ENCODE peak calls at places on chromosomes 6 and 20, in nine cellular contexts. S is activated gamma-delta T cell; C is GM13977; E is BE2C; X is NAMALWA; F is T-cell; H is stimulated activated CD4-positive, alpha-beta T cell treated with anti-CD3 and anti-CD28 coated beads, Interleukin-4, amount 100 ng/mL, for 24 hours; Y is SW480; Q is C1 segment of cervical spinal cord. U is an unnamed sample.

GRCh38 chr20:57093766-57094165 is 172.7 kb downstream of the BMP7 start:
- DNase-seq in X (no peak), S (no peak), F (no peak), Y (no peak), Q (no peak), E (no peak), C (no peak), H (no peak), U (no peak)

GRCh38 chr20:51616060-51616459 is 73.5 kb upstream of the NFATC2 start:
- DNase-seq in H (no peak), F (no peak), Q (no peak), Y (no peak), X (peak), E (no peak), C (no peak), S (no peak), U (no peak)

GRCh38 chr6:105346052-105346451 is 56.8 kb downstream of the PREP start:
- DNase-seq in C (no peak), H (no peak), Q (no peak), S (no peak), Y (peak), X (no peak), F (no peak), E (no peak), U (peak)

GRCh38 chr20:24960302-24960801 is 11.3 kb downstream of the CST7 start:
- DNase-seq in E (no peak), Q (no peak), X (no peak), S (no peak), C (no peak), Y (no peak), F (no peak), H (no peak), U (no peak)

GRCh38 chr6:122736606-122737005 is 42.9 kb upstream of the FABP7 start:
- DNase-seq in X (no peak), Y (no peak), H (no peak), F (no peak), E (no peak), C (no peak), S (no peak), Q (peak), U (no peak)

GRCh38 chr6:123240626-123241025 is 244.6 kb downstream of the CLVS2 start:
- DNase-seq in Y (no peak), H (no peak), E (no peak), C (no peak), S (no peak), Q (no peak), X (no peak), F (no peak), U (no peak)

GRCh38 chr6:95408111-95408510 is 169.2 kb upstream of the MANEA start:
- DNase-seq in C (no peak), X (no peak), E (no peak), Q (no peak), S (no peak), Y (no peak), F (no peak), H (no peak), U (no peak)

GRCh38 chr6:80607814-80608391 is 501.4 kb downstream of the BCKDHB start:
- DNase-seq in Q (peak), Y (no peak), E (no peak), X (no peak), F (no peak), C (no peak), H (no peak), S (no peak), U (no peak)

GRCh38 chr6:125507987-125508655 is 206.4 kb upstream of the HDDC2 start:
- DNase-seq in S (no peak), F (no peak), H (no peak), C (no peak), E (peak), Q (peak), X (peak), Y (no peak), U (peak)

GRCh38 chr6:53326372-53327016 is 22.3 kb downstream of the ELOVL5 start:
- DNase-seq in H (peak), S (no peak), F (no peak), Y (no peak), C (no peak), Q (peak), E (peak), X (no peak), U (no peak)

GRCh38 chr20:22951966-22952365 is 83.1 kb upstream of the SSTR4 start:
- DNase-seq in E (no peak), Y (no peak), X (no peak), C (no peak), F (no peak), S (no peak), Q (no peak), H (no peak), U (no peak)

GRCh38 chr6:112640895-112641294 is 293.8 kb downstream of the RFPL4B start:
- DNase-seq in S (no peak), X (no peak), C (no peak), F (no peak), Q (no peak), H (no peak), Y (no peak), E (no peak), U (no peak)

GRCh38 chr20:49446808-49447207 is 35.7 kb downstream of the KCNB1 start:
- DNase-seq in S (no peak), Y (no peak), C (no peak), H (no peak), Q (no peak), F (no peak), E (peak), X (no peak), U (no peak)

GRCh38 chr20:31740208-31740607 is 1.1 kb downstream of the TPX2 start:
- DNase-seq in H (no peak), S (no peak), X (peak), F (no peak), Q (no peak), C (peak), E (no peak), Y (peak), U (no peak)

GRCh38 chr6:117075218-117075617 is 190.1 kb upstream of the VGLL2 start:
- DNase-seq in Y (no peak), Q (no peak), S (no peak), H (no peak), C (no peak), X (no peak), E (no peak), F (no peak), U (no peak)

GRCh38 chr6:148969679-148970078 is 222.8 kb downstream of the UST start:
- DNase-seq in Q (no peak), H (no peak), F (no peak), S (no peak), X (no peak), C (no peak), Y (no peak), E (no peak), U (no peak)

GRCh38 chr6:53922571-53922981 is 127.8 kb downstream of the LRRC1 start:
- DNase-seq in C (no peak), S (no peak), X (no peak), Q (no peak), Y (no peak), F (no peak), H (no peak), E (no peak), U (peak)

GRCh38 chr6:41406821-41407787 is 71.7 kb downstream of the NCR2 start:
- DNase-seq in X (no peak), S (no peak), E (no peak), H (no peak), Q (no peak), Y (no peak), F (no peak), C (no peak), U (no peak)

GRCh38 chr6:138405816-138406403 is 1.9 kb downstream of the HEBP2 start:
- DNase-seq in Q (no peak), C (no peak), X (no peak), F (no peak), E (no peak), S (no peak), H (no peak), Y (no peak), U (no peak)

GRCh38 chr6:101114703-101115102 is 233.6 kb upstream of the ASCC3 start:
- DNase-seq in Y (peak), S (no peak), C (peak), E (peak), X (peak), F (no peak), H (no peak), Q (peak), U (peak)

GRCh38 chr6:10837692-10837996 is 695 bp downstream of the MAK start:
- DNase-seq in E (no peak), X (peak), F (no peak), C (peak), Y (no peak), S (no peak), H (no peak), Q (no peak), U (no peak)

GRCh38 chr20:48648482-48649051 is 179.2 kb downstream of the PREX1 start:
- DNase-seq in F (no peak), C (no peak), H (no peak), Y (no peak), X (no peak), S (no peak), E (no peak), Q (no peak), U (no peak)

GRCh38 chr6:158808918-158809678 is 10.1 kb downstream of the EZR start:
- DNase-seq in C (no peak), Y (no peak), E (no peak), X (peak), S (no peak), H (no peak), Q (no peak), F (no peak), U (peak)

GRCh38 chr6:156510242-156510641 is 266.9 kb upstream of the ARID1B start:
- DNase-seq in C (no peak), F (no peak), H (no peak), Q (no peak), X (no peak), E (no peak), Y (no peak), S (no peak), U (no peak)

GRCh38 chr20:37567331-37567665 is 39.6 kb upstream of the BLCAP start:
- DNase-seq in H (no peak), E (no peak), C (no peak), F (no peak), Y (no peak), S (no peak), X (no peak), Q (no peak), U (no peak)

GRCh38 chr20:10297684-10298240 is 79.1 kb downstream of the SNAP25 start:
- DNase-seq in H (no peak), F (no peak), X (no peak), C (no peak), E (no peak), Q (no peak), S (no peak), Y (no peak), U (no peak)

GRCh38 chr20:33401922-33402369 is 627 bp upstream of the CDK5RAP1 start:
- DNase-seq in Y (peak), X (peak), Q (no peak), H (no peak), C (no peak), E (no peak), S (no peak), F (no peak), U (no peak)

GRCh38 chr20:48951646-48952045 is 30.1 kb downstream of the ARFGEF2 start:
- DNase-seq in F (no peak), S (no peak), C (no peak), H (no peak), Q (peak), Y (no peak), X (no peak), E (no peak), U (no peak)

GRCh38 chr6:64520050-64520449 is 884.4 kb downstream of the PHF3 start:
- DNase-seq in E (no peak), F (no peak), C (peak), Q (no peak), Y (no peak), S (no peak), X (no peak), H (no peak), U (no peak)

GRCh38 chr6:41100871-41101287 is 28.1 kb downstream of the NFYA start:
- DNase-seq in E (no peak), C (no peak), S (no peak), Q (no peak), H (peak), F (no peak), Y (no peak), X (no peak), U (no peak)

GRCh38 chr6:34657307-34657978 is 39.1 kb downstream of the ILRUN start:
- DNase-seq in F (no peak), Y (peak), X (peak), S (no peak), C (no peak), H (peak), E (no peak), Q (peak), U (peak)

GRCh38 chr6:82567621-82568020 is 204.0 kb downstream of the TPBG start:
- DNase-seq in Q (no peak), S (no peak), F (no peak), X (no peak), Y (no peak), C (no peak), H (no peak), E (no peak), U (no peak)

GRCh38 chr20:57675773-57676172 is 34.0 kb downstream of the PMEPA1 start:
- DNase-seq in X (no peak), H (no peak), Y (no peak), F (no peak), S (no peak), E (no peak), C (no peak), Q (no peak), U (no peak)

GRCh38 chr6:30955367-30956042 is 14.7 kb downstream of the MUCL3 start:
- DNase-seq in Y (peak), F (peak), E (peak), H (peak), C (peak), Q (no peak), X (no peak), S (peak), U (no peak)